ENCODE peak calls at places on chromosome 17, in five cellular contexts. I is brain microvascular endothelial cell, S is ovary, Z is stomach, W is body of pancreas. D is an unnamed sample. For H3K36me3, the result is how much of the 10 kb centered on the place peaks cover.

GRCh38 chr17:65684631-65685030 is 123.2 kb upstream of the AXIN2 start:
- DNase-seq in S (no peak), I (peak), W (no peak), Z (no peak), D (no peak)

GRCh38 chr17:58710948-58711552 is 18.6 kb downstream of the RAD51C start:
- DNase-seq in I (peak), Z (peak), W (peak), S (peak), D (no peak)

GRCh38 chr17:77795685-77796084 is 162.8 kb upstream of the TNRC6C start:
- DNase-seq in I (no peak), Z (no peak), W (no peak), S (no peak), D (no peak)

GRCh38 chr17:80983545-80983944 is 8.1 kb upstream of the CHMP6 start:
- DNase-seq in S (no peak), I (no peak), Z (no peak), W (no peak), D (no peak)

GRCh38 chr17:6506679-6507231 is 49.6 kb downstream of the PITPNM3 start:
- DNase-seq in I (no peak), Z (peak), W (no peak), S (no peak), D (no peak)

GRCh38 chr17:62109378-62109902 is 44.4 kb upstream of the MED13 start:
- DNase-seq in W (peak), S (no peak), I (peak), Z (peak), D (no peak)

GRCh38 chr17:19940722-19941464 is 36.7 kb downstream of the AKAP10 start:
- DNase-seq in W (no peak), S (no peak), I (peak), Z (no peak), D (no peak)

GRCh38 chr17:78341559-78342437 is 18.1 kb downstream of the SOCS3 start:
- DNase-seq in I (no peak), S (peak), Z (peak), W (peak), D (no peak)

GRCh38 chr17:4508207-4508606 is 9.5 kb downstream of the SPNS2 start:
- DNase-seq in W (no peak), Z (no peak), S (no peak), I (no peak), D (no peak)

GRCh38 chr17:753407-753806 is 1.3 kb upstream of the GEMIN4 start:
- DNase-seq in S (no peak), Z (no peak), W (no peak), I (no peak), D (no peak)

GRCh38 chr17:70060415-70060814 is 14.6 kb upstream of the KCNJ16 start:
- DNase-seq in S (peak), I (no peak), W (peak), Z (peak), D (no peak)

GRCh38 chr17:1029196-1029911 is 32.4 kb downstream of the TIMM22 start:
- DNase-seq in I (peak), W (no peak), S (no peak), Z (no peak), D (peak)

GRCh38 chr17:75501378-75502071 is 13.8 kb downstream of the CASKIN2 start:
- DNase-seq in I (no peak), W (no peak), Z (no peak), S (no peak), D (no peak)

GRCh38 chr17:80679816-80680215 is 135.2 kb downstream of the RPTOR start:
- DNase-seq in W (no peak), I (no peak), Z (no peak), S (no peak), D (no peak)

GRCh38 chr17:7292729-7293128 is 1.7 kb downstream of the YBX2 start:
- DNase-seq in Z (no peak), I (no peak), S (no peak), W (no peak), D (no peak)

GRCh38 chr17:27203241-27203640 is 90.7 kb upstream of the WSB1 start:
- DNase-seq in I (no peak), W (no peak), Z (no peak), S (no peak), D (no peak)

GRCh38 chr17:76772842-76773521 is 35.1 kb downstream of the MFSD11 start:
- DNase-seq in S (no peak), I (peak), W (no peak), Z (no peak), D (peak)

GRCh38 chr17:17172990-17173389 is 33.1 kb downstream of the PLD6 start:
- DNase-seq in I (no peak), S (no peak), W (no peak), Z (no peak), D (no peak)

DNA sequence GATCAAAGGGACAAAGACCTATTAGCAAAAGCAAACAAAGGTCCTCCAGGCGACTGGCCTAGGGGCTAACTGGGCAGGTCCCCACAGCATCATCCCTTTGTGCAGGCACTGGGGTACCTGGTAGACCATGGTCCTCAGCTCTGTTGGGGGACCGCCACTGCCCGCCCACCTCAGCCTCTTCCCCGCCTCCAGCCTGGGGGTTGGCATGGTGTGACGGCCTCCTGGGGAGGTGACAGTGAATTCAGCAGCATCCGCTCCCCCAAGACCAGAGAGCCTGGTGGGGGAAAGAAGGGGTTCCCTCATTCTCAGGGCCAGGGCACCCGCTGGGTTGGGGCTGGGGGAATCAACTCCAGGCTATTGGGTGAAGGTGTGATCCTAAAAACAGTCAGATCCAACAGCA is 38.7 kb upstream of the DNAH9 start:
- DNase-seq in Z (no peak), S (no peak), W (no peak), I (no peak), D (no peak)
- H3K4me3 ChIP-seq in Z (no peak), S (no peak), W (no peak), I (no peak), D (no peak)

DNA sequence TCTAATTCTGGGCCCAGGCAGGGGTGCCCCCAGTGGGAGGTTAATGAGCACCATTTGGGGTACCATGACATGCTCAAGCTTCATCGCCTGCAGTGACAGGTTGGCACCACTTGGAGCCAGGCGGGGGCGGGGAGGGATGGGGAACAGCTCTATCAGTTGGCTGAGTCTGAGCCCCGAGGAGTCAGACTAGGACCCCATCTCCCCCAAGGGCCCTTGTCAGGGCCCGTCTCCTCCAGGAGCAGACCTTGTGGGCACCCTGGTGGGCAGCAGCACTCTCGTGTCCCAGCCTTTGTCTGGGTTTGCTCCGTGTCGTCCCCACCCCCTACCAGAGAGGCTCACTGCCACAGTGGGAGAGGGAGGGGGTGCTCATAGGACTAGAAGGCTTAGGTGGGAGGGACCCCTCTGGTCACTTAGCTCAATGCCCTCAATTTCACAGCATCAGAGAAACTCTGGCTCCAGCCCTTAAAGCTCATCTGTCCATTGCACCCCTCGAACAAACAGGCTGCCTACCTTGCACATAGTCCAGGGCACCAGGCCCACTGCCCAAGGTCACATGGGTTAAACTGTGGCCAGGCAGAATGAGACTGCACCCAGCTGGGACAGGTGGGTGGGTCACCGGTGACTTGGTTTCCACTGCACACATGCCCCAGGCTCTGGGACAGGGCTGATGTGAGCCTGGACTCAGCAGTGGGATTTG is 4.1 kb downstream of the PPP1R9B start:
- DNase-seq in Z (no peak), W (peak), I (no peak), S (peak), D (no peak)
- TF ChIP-seq CTCF in Z (no peak), W (no peak), I (peak), S (no peak), D (peak)

DNA sequence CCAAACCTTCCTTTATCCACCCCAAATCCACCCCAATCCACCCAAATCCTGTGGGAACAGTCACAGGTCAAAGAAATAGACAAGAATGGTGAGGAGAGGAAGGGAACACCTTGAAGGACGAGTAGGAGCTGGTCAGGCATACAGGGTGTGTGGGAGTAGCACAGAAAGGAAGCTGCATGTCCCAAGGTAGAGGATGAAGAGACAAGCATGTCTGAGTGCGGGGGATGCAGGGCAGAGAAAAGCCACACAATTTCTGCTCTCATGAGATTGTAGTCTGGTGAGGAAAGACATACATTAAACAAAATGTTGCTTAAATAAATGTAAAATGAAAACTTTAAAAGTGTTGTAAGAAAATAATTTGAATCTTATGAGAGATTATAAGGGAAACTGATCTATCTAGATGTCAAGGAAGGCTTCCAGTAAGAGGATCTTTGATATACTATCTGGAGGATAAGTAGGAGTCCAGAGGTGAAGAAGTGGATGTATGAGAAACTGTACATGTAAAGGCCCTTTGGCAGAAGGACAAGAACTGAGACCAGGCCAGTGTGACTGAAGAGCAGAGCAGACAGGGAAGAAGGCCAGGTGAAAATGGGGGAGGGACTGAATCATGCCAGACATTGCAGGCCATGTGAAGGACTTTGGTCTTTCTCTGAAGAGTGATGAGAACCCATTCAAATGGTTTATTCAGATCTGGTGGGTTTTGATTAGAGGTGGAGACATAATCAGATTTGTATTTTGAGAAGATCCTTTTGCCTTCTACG is 18.6 kb downstream of the TMEM98 start:
- DNase-seq in S (no peak), Z (no peak), W (peak), I (no peak), D (no peak)
- H3K36me3 ChIP-seq in S (under half), Z (under half), W (under half), I (under half), D (under half)

GRCh38 chr17:57251211-57251787 is 5.0 kb upstream of the MSI2 start:
- DNase-seq in S (no peak), Z (no peak), I (no peak), W (no peak), D (no peak)
- H3K4me3 ChIP-seq in S (no peak), Z (no peak), I (no peak), W (no peak), D (no peak)

DNA sequence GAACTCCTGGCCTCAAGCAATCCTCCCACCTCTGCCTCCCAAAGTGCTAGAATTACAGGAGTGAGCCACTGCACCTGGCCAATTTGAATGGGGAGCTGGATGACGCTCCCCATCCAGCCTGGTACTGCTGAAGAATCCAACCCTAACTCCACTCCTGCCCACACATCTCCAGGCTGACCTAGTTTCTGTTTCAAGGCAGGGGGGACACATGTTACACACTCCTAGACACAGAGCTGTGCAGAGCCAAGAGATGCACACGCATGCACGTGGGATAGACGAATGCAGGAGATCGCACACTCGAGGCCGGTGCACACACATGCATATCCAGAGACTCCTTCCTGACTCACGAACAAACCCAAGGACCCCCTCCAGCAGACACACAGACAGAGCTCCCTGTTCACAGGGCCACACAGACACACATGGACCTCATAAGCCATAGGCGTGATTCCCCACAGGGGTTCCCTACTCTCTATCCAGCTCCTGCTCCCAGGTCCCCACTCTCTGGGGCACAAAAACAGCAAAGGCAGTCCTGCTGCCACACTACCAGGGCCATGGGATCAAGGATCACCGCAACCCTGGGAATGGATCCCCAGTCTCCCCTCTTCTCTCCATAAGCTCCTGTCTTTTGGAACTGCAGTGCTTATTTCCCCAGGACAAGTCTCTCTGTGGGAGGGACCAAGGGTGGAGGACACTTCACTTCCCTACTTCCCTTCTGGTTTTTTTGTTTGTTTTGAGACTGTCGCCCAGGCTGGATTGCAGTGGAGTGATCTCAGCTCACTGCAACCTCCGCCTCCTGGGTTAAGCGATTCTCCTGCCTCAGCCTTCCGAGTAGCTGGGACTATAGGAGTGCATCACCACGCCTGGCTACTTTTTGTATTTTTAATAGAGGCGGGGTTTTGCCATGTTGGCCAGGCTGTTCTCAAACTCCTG is 14.4 kb downstream of the EPOP start:
- DNase-seq in W (no peak), Z (no peak), I (no peak), S (no peak), D (no peak)
- TF ChIP-seq CTCF in W (no peak), Z (no peak), I (no peak), S (no peak), D (no peak)

DNA sequence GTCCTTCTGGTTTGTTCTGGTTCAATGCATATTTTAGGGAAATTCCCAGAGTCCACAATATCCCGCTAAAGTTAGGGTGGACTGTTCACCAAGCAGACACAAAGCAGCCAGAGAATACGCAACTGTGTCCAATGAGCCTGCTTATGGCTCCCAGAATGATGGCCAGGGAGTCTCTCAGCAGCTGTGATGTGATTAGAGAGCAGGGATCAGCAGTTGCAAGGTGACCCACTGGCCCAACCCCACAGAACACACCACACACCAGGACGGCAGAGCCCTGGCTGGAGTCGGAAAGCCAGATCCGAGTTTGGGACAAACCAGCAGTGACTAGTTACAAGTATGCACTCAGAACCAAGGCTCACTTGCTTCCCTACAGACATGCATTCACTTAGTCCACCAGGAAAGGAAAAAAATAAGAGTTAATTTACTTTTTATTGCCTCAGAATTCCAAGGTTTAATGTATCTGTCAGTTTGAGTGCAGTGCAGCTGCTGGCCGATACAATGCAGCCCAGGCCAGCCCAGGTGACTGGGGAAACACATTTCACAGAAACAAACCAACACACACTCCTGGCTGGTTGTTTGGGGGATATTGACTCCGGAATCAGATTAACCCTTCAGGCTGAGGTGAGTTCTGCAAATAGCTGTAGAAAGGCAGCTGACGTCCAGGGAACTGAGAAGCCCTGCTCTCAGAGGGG is 121.7 kb downstream of the HIC1 start:
- DNase-seq in S (no peak), I (no peak), Z (no peak), W (no peak), D (no peak)
- H3K36me3 ChIP-seq in S (under half), I (under half), Z (under half), W (under half), D (under half)

DNA sequence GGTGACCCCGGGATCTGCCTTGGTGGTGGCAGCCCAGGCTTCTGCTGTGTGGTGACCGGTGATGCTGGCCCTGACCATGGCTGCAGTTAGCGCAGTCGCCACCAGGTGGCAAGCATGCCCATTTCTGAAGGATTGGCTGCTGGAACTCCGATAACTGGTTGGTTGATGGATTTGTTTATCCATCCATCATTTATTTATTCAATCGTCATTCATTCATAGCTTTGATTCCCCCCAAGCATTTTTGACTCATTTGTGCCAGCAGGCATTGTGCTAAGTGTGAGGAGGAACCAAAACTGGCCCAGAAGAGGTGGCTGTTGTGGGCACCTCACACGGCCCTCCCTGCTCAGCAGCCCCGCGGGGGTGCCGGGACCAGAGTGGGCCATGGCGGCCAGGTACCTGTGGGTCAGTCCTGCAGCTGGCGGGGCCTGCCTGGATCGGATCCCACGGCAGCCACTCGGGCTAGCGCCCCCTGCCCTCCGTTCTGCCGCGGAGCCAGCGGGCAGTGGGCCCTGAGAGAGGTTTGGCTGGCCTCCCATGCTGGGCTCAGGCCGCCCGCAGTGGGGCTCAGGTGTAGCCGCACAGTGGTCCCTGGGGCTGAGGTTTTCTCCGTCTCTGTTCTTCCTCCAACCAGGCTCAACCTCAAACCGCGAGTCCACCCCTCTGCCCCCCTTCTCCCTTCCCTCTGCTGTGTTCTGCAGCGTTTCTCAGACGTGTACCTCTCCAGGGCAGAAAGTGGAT is 28.8 kb upstream of the ITGA3 start:
- DNase-seq in W (peak), I (peak), Z (peak), S (peak), D (peak)
- H3K4me3 ChIP-seq in W (no peak), I (peak), Z (peak), S (peak), D (peak)

GRCh38 chr17:13415877-13416416 is 185.8 kb downstream of the HS3ST3A1 start:
- DNase-seq in S (no peak), W (peak), I (peak), Z (no peak), D (peak)
- TF ChIP-seq CTCF in S (no peak), W (no peak), I (no peak), Z (no peak), D (no peak)

DNA sequence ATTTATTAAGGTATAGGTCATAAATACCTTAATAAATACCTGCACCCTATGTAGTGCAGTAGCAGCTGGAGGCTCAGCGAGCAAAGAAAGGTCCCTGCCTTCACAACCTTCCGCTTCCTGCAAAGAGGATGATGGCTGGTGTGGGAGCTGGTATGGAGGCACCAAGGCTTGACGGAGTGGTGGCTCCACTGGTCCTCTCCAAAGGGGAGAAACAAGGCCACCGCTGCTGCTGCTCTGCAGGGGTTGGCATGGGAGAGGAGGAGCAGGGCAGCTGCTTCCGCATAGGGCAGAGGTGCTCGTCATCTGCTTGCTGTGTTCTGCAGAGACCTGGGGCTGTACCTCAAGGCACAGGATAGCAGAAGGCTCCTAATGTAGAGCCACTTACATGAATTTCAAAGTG is 52.8 kb downstream of the NDEL1 start:
- DNase-seq in I (no peak), Z (no peak), S (no peak), W (no peak), D (no peak)
- H3K36me3 ChIP-seq in I (half or more), Z (half or more), S (under half), W (under half), D (half or more)

GRCh38 chr17:44966348-44967025 is 1.6 kb downstream of the C1QL1 start:
- DNase-seq in S (no peak), I (no peak), Z (no peak), W (no peak), D (no peak)
- H3K4me3 ChIP-seq in S (no peak), I (no peak), Z (peak), W (no peak), D (no peak)

D was measured in right atrium auricular region.